ENCODE peak calls at places on chromosomes 7 and 10, in six cellular contexts. L, Z, G, M, J and U are unnamed samples.

GRCh38 chr7:28395806-28396205 is 16.5 kb upstream of the CREB5 start:
- DNase-seq in L (no peak), Z (no peak), G (no peak), M (no peak), J (no peak), U (no peak)

GRCh38 chr7:2255145-2256139 is 13.4 kb downstream of the NUDT1 start:
- DNase-seq in L (no peak), Z (no peak), G (no peak), M (no peak), J (no peak), U (no peak)

GRCh38 chr7:20141666-20142065 is 75.5 kb downstream of the MACC1 start:
- DNase-seq in L (no peak), Z (no peak), G (peak), M (no peak), J (no peak), U (peak)

GRCh38 chr7:128084896-128085608 is 53.8 kb upstream of the LRRC4 start:
- DNase-seq in L (peak), Z (no peak), G (no peak), M (no peak), J (no peak), U (no peak)

GRCh38 chr7:17019106-17019505 is 137.3 kb upstream of the AGR3 start:
- DNase-seq in L (no peak), Z (no peak), G (no peak), M (no peak), J (no peak), U (no peak)

GRCh38 chr10:23157691-23158369 is 34.3 kb upstream of the PTF1A start:
- DNase-seq in L (peak), Z (peak), G (peak), M (peak), J (peak), U (peak)

GRCh38 chr7:111357691-111358090 is 204.6 kb downstream of the IMMP2L start:
- DNase-seq in L (no peak), Z (no peak), G (no peak), M (no peak), J (no peak), U (no peak)

GRCh38 chr10:48444266-48444665 is 137.8 kb downstream of the MAPK8 start:
- DNase-seq in L (peak), Z (peak), G (peak), M (no peak), J (no peak), U (no peak)

GRCh38 chr7:80641548-80641947 is 3.1 kb downstream of the CD36 start:
- DNase-seq in L (no peak), Z (no peak), G (no peak), M (no peak), J (no peak), U (no peak)